ENCODE peak calls at places on chromosomes 6 and 20, in four cellular contexts. L, P, H and Y are unnamed samples.

GRCh38 chr20:25191051-25191450 is 4.5 kb upstream of the ENTPD6 start:
- DNase-seq in L (no peak), P (no peak), H (no peak), Y (no peak)

GRCh38 chr6:36836091-36836770 is 3.0 kb downstream of the CPNE5 start:
- DNase-seq in L (no peak), P (no peak), H (no peak), Y (no peak)

GRCh38 chr6:33430991-33431879 is 11.4 kb downstream of the SYNGAP1 start:
- DNase-seq in L (no peak), P (peak), H (peak), Y (peak)

GRCh38 chr20:25103526-25103925 is 21.6 kb upstream of the VSX1 start:
- DNase-seq in L (no peak), P (no peak), H (no peak), Y (no peak)

GRCh38 chr20:51002633-51003032 is 20.3 kb downstream of the KCNG1 start:
- DNase-seq in L (no peak), P (no peak), H (no peak), Y (no peak)

GRCh38 chr6:83539678-83540077 is 27.3 kb downstream of the PRSS35 start:
- DNase-seq in L (no peak), P (no peak), H (no peak), Y (no peak)

GRCh38 chr6:72524011-72524645 is 97.7 kb upstream of the KCNQ5 start:
- DNase-seq in L (no peak), P (no peak), H (no peak), Y (no peak)

GRCh38 chr20:15708984-15709598 is 864.2 kb downstream of the KIF16B start:
- DNase-seq in L (no peak), P (peak), H (peak), Y (peak)

GRCh38 chr20:38747495-38748096 is 664 bp upstream of the ACTR5 start:
- DNase-seq in L (no peak), P (no peak), H (no peak), Y (no peak)

GRCh38 chr6:133977983-133978895 is 25.2 kb downstream of the TBPL1 start:
- DNase-seq in L (no peak), P (no peak), H (no peak), Y (no peak)

GRCh38 chr20:4637081-4637797 is 84.5 kb upstream of the PRND start:
- DNase-seq in L (no peak), P (no peak), H (no peak), Y (no peak)

GRCh38 chr6:51934098-51934497 is 153.3 kb downstream of the PKHD1 start:
- DNase-seq in L (no peak), P (peak), H (peak), Y (peak)

GRCh38 chr20:5448449-5449118 is 131.8 kb upstream of the PROKR2 start:
- DNase-seq in L (no peak), P (peak), H (peak), Y (peak)

GRCh38 chr6:67292169-67292568 is 1342.9 kb upstream of the ADGRB3 start:
- DNase-seq in L (no peak), P (no peak), H (no peak), Y (no peak)

GRCh38 chr20:1281279-1282057 is 15.4 kb downstream of the SNPH start:
- DNase-seq in L (no peak), P (no peak), H (no peak), Y (no peak)

GRCh38 chr20:58593880-58594473 is 57.1 kb upstream of the STX16 start:
- DNase-seq in L (no peak), P (no peak), H (no peak), Y (no peak)

GRCh38 chr6:109695468-109695867 is 4.4 kb downstream of the FIG4 start:
- DNase-seq in L (no peak), P (peak), H (peak), Y (no peak)

GRCh38 chr6:33427585-33428218 is 7.8 kb downstream of the SYNGAP1 start:
- DNase-seq in L (no peak), P (no peak), H (peak), Y (peak)

GRCh38 chr6:36126553-36127458 is 3.5 kb upstream of the MAPK13 start:
- DNase-seq in L (no peak), P (peak), H (peak), Y (no peak)

GRCh38 chr6:53300656-53301551 is 47.8 kb downstream of the ELOVL5 start:
- DNase-seq in L (no peak), P (peak), H (no peak), Y (no peak)

GRCh38 chr20:35506872-35507638 is 22.4 kb downstream of the C20orf173 start:
- DNase-seq in L (no peak), P (no peak), H (no peak), Y (no peak)

GRCh38 chr6:4008324-4009047 is 70.5 kb downstream of the FAM217A start:
- DNase-seq in L (no peak), P (peak), H (peak), Y (no peak)

GRCh38 chr20:62200491-62201172 is 17.8 kb downstream of the MTG2 start:
- DNase-seq in L (no peak), P (no peak), H (no peak), Y (no peak)

GRCh38 chr6:100420711-100421110 is 44.0 kb downstream of the SIM1 start:
- DNase-seq in L (no peak), P (no peak), H (no peak), Y (peak)

GRCh38 chr6:133548409-133548808 is 307.3 kb downstream of the EYA4 start:
- DNase-seq in L (no peak), P (no peak), H (no peak), Y (no peak)

GRCh38 chr6:21061892-21062291 is 527.6 kb downstream of the CDKAL1 start:
- DNase-seq in L (no peak), P (peak), H (no peak), Y (no peak)

GRCh38 chr6:166402582-166403277 is 20.0 kb upstream of the MPC1 start:
- DNase-seq in L (no peak), P (no peak), H (no peak), Y (no peak)

GRCh38 chr6:37324131-37325033 is 29.4 kb upstream of the RNF8 start:
- DNase-seq in L (no peak), P (no peak), H (no peak), Y (no peak)

GRCh38 chr6:102619585-102619984 is 1226.1 kb downstream of the GRIK2 start:
- DNase-seq in L (no peak), P (peak), H (no peak), Y (no peak)

GRCh38 chr20:16293590-16293989 is 279.7 kb downstream of the KIF16B start:
- DNase-seq in L (no peak), P (no peak), H (no peak), Y (no peak)

GRCh38 chr6:167571550-167571949 is 246.7 kb downstream of the TTLL2 start:
- DNase-seq in L (no peak), P (no peak), H (no peak), Y (no peak)

GRCh38 chr6:36378936-36379335 is 8.5 kb downstream of the ETV7 start:
- DNase-seq in L (no peak), P (no peak), H (no peak), Y (no peak)

GRCh38 chr6:128655978-128656498 is 135.6 kb upstream of the PTPRK start:
- DNase-seq in L (peak), P (no peak), H (no peak), Y (no peak)

DNA sequence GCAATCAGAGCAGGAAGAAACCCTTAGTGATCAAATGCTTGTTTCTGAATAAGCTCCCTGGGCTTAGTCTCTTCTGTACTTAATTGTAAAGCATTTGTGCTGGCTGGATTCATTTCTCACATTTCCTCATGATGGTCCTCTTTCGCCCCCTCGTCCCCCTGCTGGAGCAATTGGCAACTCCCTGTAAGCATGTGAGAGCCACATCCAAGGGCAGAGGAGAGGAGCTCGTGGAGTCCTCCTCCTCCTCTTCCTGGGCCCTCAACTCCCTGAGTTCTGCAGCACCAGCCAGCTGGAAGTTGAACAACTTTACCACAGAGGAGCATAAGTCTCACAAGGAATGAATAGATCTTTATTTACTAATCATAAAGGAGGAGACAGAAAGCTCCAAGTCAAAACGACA is 12.6 kb downstream of the ANKEF1 start:
- DNase-seq in L (no peak), P (peak), H (peak), Y (peak)
- TF ChIP-seq CTCF in L (no peak), P (peak), H (no peak), Y (peak)

GRCh38 chr6:7993952-7994351 is 70.2 kb downstream of the BLOC1S5 start:
- DNase-seq in L (no peak), P (no peak), H (peak), Y (no peak)

GRCh38 chr6:7991536-7991935 is 72.7 kb downstream of the BLOC1S5 start:
- DNase-seq in L (no peak), P (no peak), H (no peak), Y (no peak)

GRCh38 chr6:7993399-7993798 is 70.8 kb downstream of the BLOC1S5 start:
- DNase-seq in L (no peak), P (no peak), H (no peak), Y (no peak)

GRCh38 chr6:7996538-7997225 is 67.5 kb downstream of the BLOC1S5 start:
- DNase-seq in L (no peak), P (peak), H (peak), Y (no peak)

GRCh38 chr6:7991992-7992815 is 72.0 kb downstream of the BLOC1S5 start:
- DNase-seq in L (peak), P (peak), H (peak), Y (no peak)
- TF ChIP-seq CBFB in L (no peak), P (no peak), H (no peak), Y (no peak)

GRCh38 chr6:42263165-42263852 is 45.6 kb upstream of the MRPS10 start:
- DNase-seq in L (no peak), P (no peak), H (peak), Y (peak)

GRCh38 chr6:42259286-42259685 is 41.6 kb upstream of the MRPS10 start:
- DNase-seq in L (no peak), P (no peak), H (no peak), Y (no peak)

GRCh38 chr6:42260424-42260888 is 42.8 kb upstream of the MRPS10 start:
- DNase-seq in L (no peak), P (peak), H (peak), Y (peak)

GRCh38 chr6:42259841-42260395 is 42.3 kb upstream of the MRPS10 start:
- DNase-seq in L (no peak), P (no peak), H (no peak), Y (no peak)

GRCh38 chr6:42260972-42261371 is 43.3 kb upstream of the MRPS10 start:
- DNase-seq in L (no peak), P (no peak), H (peak), Y (peak)
- TF ChIP-seq CTCF in L (peak), P (peak), H (peak), Y (peak)

GRCh38 chr20:17533396-17533795 is 2.2 kb upstream of the BFSP1 start:
- DNase-seq in L (no peak), P (peak), H (peak), Y (no peak)
- TF ChIP-seq CBFB in L (no peak), P (no peak), H (no peak), Y (no peak)

GRCh38 chr6:43334466-43335095 is 26.0 kb upstream of the CRIP3 start:
- DNase-seq in L (no peak), P (peak), H (peak), Y (no peak)
- TF ChIP-seq CTCF in L (peak), P (peak), H (peak), Y (no peak)

DNA sequence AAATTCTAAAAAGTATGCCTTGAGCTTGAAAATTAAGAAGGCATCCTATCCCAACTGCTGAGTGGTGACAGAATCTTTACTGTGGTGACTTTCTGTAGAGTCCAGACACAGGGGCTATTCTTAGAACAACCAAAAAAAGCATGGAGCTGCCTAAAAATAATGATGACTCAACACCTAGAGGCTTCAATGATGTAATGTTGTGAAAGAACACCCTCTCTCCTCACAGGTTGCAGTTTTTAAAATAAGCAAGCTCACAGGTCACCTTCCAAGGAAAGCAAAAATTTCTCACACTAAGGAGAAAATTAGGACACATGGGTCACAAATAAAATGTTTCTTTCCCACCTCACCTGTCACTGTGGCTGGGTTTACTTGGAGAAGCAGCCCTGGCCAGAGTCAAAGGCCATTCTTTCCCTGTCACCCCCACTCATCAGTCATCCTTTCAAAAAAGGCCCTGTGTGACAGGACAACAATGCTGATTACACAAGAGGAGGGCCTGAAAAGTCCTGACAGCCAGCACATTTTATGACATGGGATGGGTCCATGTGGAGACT is 53.5 kb downstream of the RCAN2 start:
- DNase-seq in L (no peak), P (no peak), H (peak), Y (no peak)
- TF ChIP-seq CBFB in L (no peak), P (no peak), H (no peak), Y (no peak)